ENCODE peak calls at places on chromosomes 2 and 18, in five cellular contexts. T is fibroblast of the aortic adventitia, H is NCI-H1105, C is suprapubic skin, D is hypothalamus. X is an unnamed sample.

GRCh38 chr18:35642802-35643201 is 61.3 kb downstream of the GALNT1 start:
- DNase-seq in T (no peak), H (no peak), C (no peak), D (no peak), X (no peak)

GRCh38 chr2:74441690-74442482 is at the start of gene RTKN:
- DNase-seq in T (no peak), H (no peak), C (no peak), D (no peak), X (peak; percentile 81)

GRCh38 chr2:62547849-62548248 is 41.9 kb upstream of the TMEM17 start:
- DNase-seq in T (peak; percentile 15), H (no peak), C (no peak), D (no peak), X (no peak)

GRCh38 chr2:95390272-95390880 is 12.1 kb upstream of the FAHD2A start:
- DNase-seq in T (no peak), H (no peak), C (no peak), D (no peak), X (no peak)

GRCh38 chr2:66434679-66435548 is at the start of gene MEIS1:
- DNase-seq in T (peak; percentile 100), H (peak; percentile 88), C (peak; percentile 96), D (peak; percentile 82), X (peak; percentile 70)

GRCh38 chr2:156803967-156804366 is 367.8 kb downstream of the GPD2 start:
- DNase-seq in T (no peak), H (no peak), C (no peak), D (no peak), X (no peak)

GRCh38 chr18:71951021-71951420 is 593.1 kb downstream of the CBLN2 start:
- DNase-seq in T (no peak), H (no peak), C (no peak), D (no peak), X (no peak)

GRCh38 chr2:105791229-105791628 is 46.5 kb downstream of the NCK2 start:
- DNase-seq in T (no peak), H (no peak), C (no peak), D (no peak), X (no peak)

GRCh38 chr2:230991598-230991997 is 4.3 kb upstream of the SPATA3 start:
- DNase-seq in T (no peak), H (no peak), C (no peak), D (no peak), X (no peak)

GRCh38 chr2:171810409-171810993 is 83.5 kb downstream of the SLC25A12 start:
- DNase-seq in T (peak; percentile 12), H (peak; percentile 76), C (no peak), D (no peak), X (no peak)

GRCh38 chr2:195572894-195573293 is 84.1 kb upstream of the SLC39A10 start:
- DNase-seq in T (no peak), H (no peak), C (no peak), D (no peak), X (no peak)

GRCh38 chr2:108575132-108575966 is 41.1 kb downstream of the LIMS1 start:
- DNase-seq in T (peak; percentile 84), H (no peak), C (no peak), D (no peak), X (peak; percentile 28)